ENCODE peak calls at places on chromosomes 7 and 10, in four cellular contexts. B is ascending aorta, I is HT1080, L is MM.1S. Z is an unnamed sample.

GRCh38 chr7:80253653-80254052 is 119.0 kb downstream of the GNAI1 start:
- DNase-seq in B (no peak), I (no peak), L (no peak), Z (no peak)

GRCh38 chr7:155683714-155684113 is 39.3 kb downstream of the RBM33 start:
- DNase-seq in B (no peak), I (no peak), L (no peak), Z (no peak)

GRCh38 chr7:21850531-21851285 is 95.0 kb downstream of the CDCA7L start:
- DNase-seq in B (no peak), I (peak; percentile 87), L (no peak), Z (peak; percentile 93)

GRCh38 chr7:22549667-22550513 is 49.9 kb upstream of the STEAP1B start:
- DNase-seq in B (no peak), I (no peak), L (peak; percentile 61), Z (no peak)

GRCh38 chr10:58334817-58335305 is at the start of gene UBE2D1:
- DNase-seq in B (peak; percentile 91), I (peak; percentile 61), L (peak; percentile 87), Z (peak; percentile 64)

GRCh38 chr7:30406664-30407425 is 71.7 kb downstream of the NOD1 start:
- DNase-seq in B (no peak), I (no peak), L (no peak), Z (peak; percentile 66)

GRCh38 chr7:78039791-78040776 is 241.5 kb downstream of the PHTF2 start:
- DNase-seq in B (no peak), I (peak; percentile 32), L (no peak), Z (no peak)

GRCh38 chr7:94301024-94301588 is 93.6 kb upstream of the COL1A2 start:
- DNase-seq in B (peak; percentile 94), I (peak; percentile 94), L (no peak), Z (peak; percentile 95)

GRCh38 chr7:102208826-102209225 is 77.8 kb upstream of the SH2B2 start:
- DNase-seq in B (no peak), I (no peak), L (no peak), Z (no peak)

GRCh38 chr7:50142421-50143113 is 49.5 kb upstream of the ZPBP start:
- DNase-seq in B (no peak), I (no peak), L (peak; percentile 45), Z (peak; percentile 42)

GRCh38 chr7:128788446-128789412 is 3.0 kb upstream of the CCDC136 start:
- DNase-seq in B (no peak), I (no peak), L (no peak), Z (no peak)

GRCh38 chr7:150716368-150716767 is at the start of gene GIMAP1:
- DNase-seq in B (peak; percentile 68), I (no peak), L (no peak), Z (no peak)

GRCh38 chr7:149707448-149707886 is 65.9 kb downstream of the ZNF467 start:
- DNase-seq in B (no peak), I (peak; percentile 61), L (no peak), Z (peak; percentile 8)

GRCh38 chr10:132866601-132867381 is 75.6 kb downstream of the CFAP46 start:
- DNase-seq in B (peak; percentile 46), I (no peak), L (no peak), Z (no peak)

GRCh38 chr7:27171636-27172387 is 2.3 kb downstream of the HOXA10 start:
- DNase-seq in B (peak; percentile 50), I (peak; percentile 67), L (no peak), Z (no peak)

GRCh38 chr7:123633553-123633952 is 22.1 kb upstream of the LMOD2 start:
- DNase-seq in B (no peak), I (peak; percentile 94), L (no peak), Z (peak; percentile 65)

GRCh38 chr10:35421553-35422178 is 85.4 kb downstream of the CCNY start:
- DNase-seq in B (peak; percentile 77), I (peak; percentile 89), L (no peak), Z (peak; percentile 92)

GRCh38 chr10:110324201-110324804 is 19.6 kb upstream of the SMNDC1 start:
- DNase-seq in B (no peak), I (no peak), L (no peak), Z (peak; percentile 64)

GRCh38 chr7:137343483-137343841 is at the start of gene PTN:
- DNase-seq in B (no peak), I (peak; percentile 36), L (no peak), Z (peak; percentile 61)

GRCh38 chr10:95234951-95235350 is 40.9 kb downstream of the ACSM6 start:
- DNase-seq in B (no peak), I (no peak), L (no peak), Z (peak; percentile 51)

GRCh38 chr10:26890956-26891355 is 30.2 kb upstream of the ABI1 start:
- DNase-seq in B (no peak), I (peak; percentile 53), L (peak; percentile 77), Z (peak; percentile 33)

GRCh38 chr10:112565434-112566053 is 118.5 kb downstream of the VTI1A start:
- DNase-seq in B (no peak), I (peak; percentile 70), L (peak; percentile 44), Z (peak; percentile 72)

GRCh38 chr10:969473-970150 is 18.6 kb upstream of the GTPBP4 start:
- DNase-seq in B (no peak), I (no peak), L (no peak), Z (no peak)

GRCh38 chr7:80630611-80631010 is 7.8 kb upstream of the CD36 start:
- DNase-seq in B (no peak), I (no peak), L (no peak), Z (no peak)